ENCODE peak calls at places on chromosomes 12 and 14, in four cellular contexts. T is WTC11, F is HepG2, H is SK-N-SH. O is an unnamed sample.

GRCh38 chr12:96502477-96502876 is 13.1 kb downstream of the CFAP54 start:
- DNase-seq in T (no peak), F (no peak), H (no peak), O (no peak)

GRCh38 chr14:70640938-70641547 is 673 bp upstream of the TTC9 start:
- DNase-seq in T (no peak), F (no peak), H (peak; percentile 68), O (no peak)

GRCh38 chr12:55736780-55737580 is 5.9 kb upstream of the GDF11 start:
- DNase-seq in T (peak; percentile 94), F (peak; percentile 84), H (peak; percentile 65), O (peak; percentile 91)

GRCh38 chr12:64611430-64612286 is 1.4 kb downstream of the RASSF3 start:
- DNase-seq in T (peak; percentile 13), F (no peak), H (peak; percentile 66), O (no peak)

GRCh38 chr12:2136901-2137300 is 84.1 kb downstream of the CACNA1C start:
- DNase-seq in T (no peak), F (no peak), H (no peak), O (no peak)

GRCh38 chr14:102496331-102496691 is 13.3 kb downstream of the ANKRD9 start:
- DNase-seq in T (no peak), F (no peak), H (no peak), O (no peak)

GRCh38 chr14:103003850-103004249 is 53.5 kb downstream of the CDC42BPB start:
- DNase-seq in T (no peak), F (no peak), H (no peak), O (no peak)

GRCh38 chr14:64720190-64720589 is 16.0 kb downstream of the PLEKHG3 start:
- DNase-seq in T (peak; percentile 5), F (peak; percentile 67), H (no peak), O (peak; percentile 93)

GRCh38 chr12:106248177-106248848 is 493 bp upstream of the CKAP4 start:
- DNase-seq in T (peak; percentile 53), F (peak; percentile 19), H (no peak), O (no peak)

GRCh38 chr14:34749408-34749807 is 35.0 kb upstream of the CFL2 start:
- DNase-seq in T (no peak), F (no peak), H (no peak), O (no peak)

GRCh38 chr14:62189698-62190097 is 427.5 kb downstream of the SNAPC1 start:
- DNase-seq in T (no peak), F (no peak), H (no peak), O (no peak)

GRCh38 chr12:123531091-123531490 is 2.4 kb downstream of the RILPL1 start:
- DNase-seq in T (no peak), F (no peak), H (no peak), O (no peak)

GRCh38 chr12:81216739-81217138 is 138.9 kb downstream of the ACSS3 start:
- DNase-seq in T (no peak), F (no peak), H (no peak), O (no peak)

GRCh38 chr12:66351301-66351700 is 49.0 kb downstream of the HELB start:
- DNase-seq in T (no peak), F (no peak), H (no peak), O (no peak)

GRCh38 chr12:93322784-93323183 is 54.9 kb upstream of the NUDT4 start:
- DNase-seq in T (no peak), F (no peak), H (no peak), O (no peak)

GRCh38 chr12:75389061-75389460 is 1.8 kb upstream of the GLIPR1L2 start:
- DNase-seq in T (no peak), F (no peak), H (peak; percentile 21), O (peak; percentile 78)

GRCh38 chr14:77104393-77104792 is 6.3 kb downstream of the CIPC start:
- DNase-seq in T (no peak), F (no peak), H (no peak), O (no peak)

GRCh38 chr12:69900720-69901131 is 75.7 kb downstream of the MYRFL start:
- DNase-seq in T (peak; percentile 75), F (peak; percentile 76), H (peak; percentile 29), O (peak; percentile 45)

GRCh38 chr14:35355981-35356839 is 48.3 kb downstream of the NFKBIA start:
- DNase-seq in T (no peak), F (peak; percentile 91), H (no peak), O (peak; percentile 40)

GRCh38 chr12:59085680-59086079 is 165.4 kb upstream of the LRIG3 start:
- DNase-seq in T (no peak), F (no peak), H (peak; percentile 4), O (no peak)

GRCh38 chr14:83975435-83976222 is 1554.3 kb upstream of the FLRT2 start:
- DNase-seq in T (no peak), F (no peak), H (no peak), O (no peak)

GRCh38 chr14:62777510-62777909 is 267.7 kb downstream of the KCNH5 start:
- DNase-seq in T (no peak), F (no peak), H (no peak), O (no peak)

GRCh38 chr12:87952850-87953249 is 76.4 kb downstream of the C12orf50 start:
- DNase-seq in T (no peak), F (no peak), H (no peak), O (no peak)

GRCh38 chr12:120457133-120457532 is 10.9 kb downstream of the GATC start:
- DNase-seq in T (peak; percentile 30), F (peak; percentile 24), H (peak; percentile 52), O (no peak)

GRCh38 chr14:24310666-24311604 is at the start of gene LTB4R:
- DNase-seq in T (peak; percentile 78), F (no peak), H (no peak), O (no peak)

GRCh38 chr14:36346052-36346451 is 25.6 kb upstream of the MBIP start:
- DNase-seq in T (no peak), F (no peak), H (no peak), O (no peak)

DNA sequence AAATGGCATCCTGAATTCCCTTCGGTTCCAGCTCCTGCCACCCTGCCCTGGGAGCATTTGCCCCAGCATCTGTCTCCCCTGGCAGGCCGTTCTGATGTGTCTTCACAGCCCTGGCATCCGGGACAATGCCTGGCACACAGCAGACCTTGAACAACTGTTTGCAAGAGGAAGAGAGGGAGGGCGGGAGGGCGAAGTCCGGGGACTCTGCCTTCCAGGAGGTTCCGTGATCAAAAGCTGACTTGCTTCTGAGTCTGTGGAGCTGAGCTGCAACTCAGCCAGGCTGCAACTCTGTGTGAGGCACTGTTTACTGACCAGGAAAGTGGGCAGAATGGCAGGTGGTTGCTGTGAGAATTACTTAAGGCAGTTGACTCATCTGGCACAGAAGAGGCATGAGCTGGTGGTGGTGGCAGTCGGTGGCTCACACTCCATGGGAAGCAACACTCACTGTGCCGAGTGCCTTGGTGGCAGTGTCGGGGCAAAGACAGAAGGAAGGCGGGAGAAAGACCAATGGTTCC is 61.1 kb upstream of the DLK1 start:
- DNase-seq in T (no peak), F (no peak), H (no peak), O (no peak)
- TF ChIP-seq MAX in T (no peak), F (no peak), H (no peak), O (no peak)

DNA sequence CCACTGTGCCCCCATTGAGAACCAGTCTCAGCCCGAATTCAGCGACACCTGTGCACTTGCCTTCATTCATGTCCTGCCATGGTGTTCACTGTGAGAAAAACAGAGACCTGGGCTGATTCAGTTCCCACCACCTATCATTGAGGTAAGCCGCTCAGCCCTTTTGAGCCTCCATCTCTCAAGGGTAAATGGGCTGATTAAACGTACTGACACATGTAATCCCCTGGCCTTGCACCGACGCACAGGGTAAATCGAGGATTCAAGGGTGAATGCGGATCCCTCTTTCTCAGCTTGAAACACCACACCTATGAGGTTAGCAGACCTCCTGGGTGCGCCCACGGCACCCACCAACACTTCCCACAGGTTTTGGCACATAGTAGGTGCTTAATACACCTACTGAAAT is 69.7 kb downstream of the C14orf132 start:
- DNase-seq in T (no peak), F (no peak), H (no peak), O (no peak)
- TF ChIP-seq MAX in T (no peak), F (no peak), H (no peak), O (no peak)

GRCh38 chr12:38053655-38054464 is 262.7 kb upstream of the ALG10B start:
- DNase-seq in T (no peak), F (peak; percentile 70), H (peak; percentile 60), O (no peak)
- TF ChIP-seq MAX in T (no peak), F (no peak), H (no peak), O (no peak)

GRCh38 chr12:44029194-44029593 is 193.3 kb downstream of the TMEM117 start:
- DNase-seq in T (no peak), F (no peak), H (no peak), O (no peak)
- TF ChIP-seq MAX in T (no peak), F (no peak), H (no peak), O (no peak)

GRCh38 chr12:54262403-54262925 is 17.5 kb downstream of the CBX5 start:
- DNase-seq in T (no peak), F (no peak), H (no peak), O (no peak)
- TF ChIP-seq MAX in T (no peak), F (no peak), H (no peak), O (no peak)

GRCh38 chr12:45685680-45686079 is 43.8 kb upstream of the ARID2 start:
- DNase-seq in T (no peak), F (no peak), H (no peak), O (no peak)
- TF ChIP-seq MAX in T (no peak), F (no peak), H (no peak), O (no peak)

DNA sequence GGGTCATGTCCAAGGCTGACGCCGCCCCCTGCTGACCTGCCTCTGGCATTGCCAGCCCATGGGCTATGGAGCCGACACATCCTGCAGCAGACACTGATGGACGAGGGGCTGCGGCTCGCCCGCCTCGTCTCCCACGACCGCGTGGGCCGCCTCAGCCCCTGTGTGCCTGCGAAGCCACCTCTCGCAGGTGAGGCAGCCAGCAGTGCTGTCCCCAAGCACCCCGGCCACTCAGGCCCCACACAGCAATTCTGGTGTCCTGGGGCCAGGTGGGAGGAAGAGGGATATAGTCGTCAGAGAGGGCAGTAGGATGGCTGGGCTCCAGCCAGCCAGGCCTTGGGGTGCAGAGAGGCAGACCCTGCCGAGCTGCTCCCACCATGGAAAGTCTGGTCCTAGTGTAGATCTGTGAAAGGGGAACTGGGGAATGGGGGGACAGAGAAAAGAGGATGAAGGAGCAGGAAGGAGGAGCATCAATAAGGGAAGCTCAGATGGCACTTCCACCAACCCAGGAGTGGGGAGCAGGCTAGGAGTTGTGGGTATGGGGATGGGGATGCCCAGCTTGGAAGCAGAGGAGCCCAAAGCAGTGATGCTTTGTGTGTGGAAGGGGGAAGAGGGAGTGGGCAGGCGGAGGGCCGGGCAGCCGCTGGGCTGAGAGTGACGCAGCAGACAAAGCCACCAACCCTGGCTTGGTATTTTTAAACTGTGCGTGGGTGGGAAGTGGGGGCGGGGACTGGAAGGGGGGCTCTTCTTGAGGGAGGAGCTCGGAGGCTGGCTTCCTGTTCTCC is 4.7 kb downstream of the NAB2 start:
- DNase-seq in T (peak; percentile 88), F (no peak), H (peak; percentile 89), O (no peak)
- TF ChIP-seq MAX in T (no peak), F (no peak), H (no peak), O (no peak)

GRCh38 chr14:93538411-93538810 is 107.7 kb downstream of the UNC79 start:
- DNase-seq in T (peak; percentile 64), F (no peak), H (peak; percentile 32), O (peak; percentile 38)
- TF ChIP-seq MAX in T (no peak), F (no peak), H (no peak), O (no peak)

DNA sequence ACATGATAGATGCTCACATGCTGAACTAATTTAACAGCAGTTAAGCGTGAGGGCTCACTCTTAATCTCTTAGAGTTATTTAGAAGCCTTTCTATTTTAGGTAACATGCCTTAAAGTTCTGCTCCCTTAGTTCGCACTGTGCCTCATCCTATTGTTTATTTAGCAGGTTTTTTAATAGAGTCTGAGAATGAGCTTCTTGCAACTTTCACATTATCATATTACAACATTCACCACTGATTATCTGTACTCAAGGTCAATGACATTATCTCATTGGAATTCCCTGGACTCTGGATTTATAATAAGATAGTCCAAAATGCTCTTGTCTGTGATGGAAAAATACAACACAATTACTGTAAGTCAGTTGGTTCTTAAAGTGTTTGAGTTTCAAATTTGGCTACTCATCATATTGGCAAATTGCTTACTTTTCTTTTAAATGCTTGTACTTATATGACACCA is 183.6 kb upstream of the SLC38A2 start:
- DNase-seq in T (no peak), F (peak; percentile 87), H (no peak), O (peak; percentile 84)
- TF ChIP-seq MAX in T (no peak), F (no peak), H (no peak), O (no peak)